ENCODE peak calls at places on chromosomes 4 and X, in seven cellular contexts. R is HEK293T, L is foreskin fibroblast, J is brain microvascular endothelial cell, X is AML-193, M is AG08396, H is T1000. Y is an unnamed sample.

GRCh38 chrX:2492536-2493218 is 8.1 kb downstream of the DHRSX start:
- DNase-seq in R (no peak), L (no peak), J (no peak), X (no peak), M (no peak), H (no peak), Y (no peak)

GRCh38 chrX:155957843-155958242 is 39.7 kb upstream of the IL9R start:
- DNase-seq in R (no peak), L (no peak), J (no peak), X (no peak), M (no peak), H (no peak), Y (no peak)

GRCh38 chr4:120994521-120994920 is 72.0 kb upstream of the PRDM5 start:
- DNase-seq in R (no peak), L (no peak), J (no peak), X (no peak), M (no peak), H (no peak), Y (no peak)

GRCh38 chr4:22473268-22473667 is 42.6 kb downstream of the ADGRA3 start:
- DNase-seq in R (no peak), L (peak), J (peak), X (no peak), M (no peak), H (no peak), Y (peak)

GRCh38 chr4:6777636-6778281 is 4.8 kb upstream of the KIAA0232 start:
- DNase-seq in R (no peak), L (no peak), J (no peak), X (peak), M (no peak), H (no peak), Y (no peak)

GRCh38 chr4:98609946-98610345 is 48.5 kb downstream of the TSPAN5 start:
- DNase-seq in R (no peak), L (no peak), J (no peak), X (no peak), M (no peak), H (no peak), Y (no peak)

GRCh38 chr4:56512166-56512565 is 6.6 kb downstream of the ARL9 start:
- DNase-seq in R (no peak), L (no peak), J (no peak), X (no peak), M (peak), H (no peak), Y (no peak)

GRCh38 chr4:860561-860960 is 34.6 kb upstream of the CPLX1 start:
- DNase-seq in R (no peak), L (no peak), J (no peak), X (no peak), M (no peak), H (no peak), Y (no peak)

GRCh38 chr4:130675262-130675661 is 1579.3 kb downstream of the C4orf33 start:
- DNase-seq in R (no peak), L (no peak), J (no peak), X (no peak), M (no peak), H (no peak), Y (no peak)

GRCh38 chrX:38717871-38718270 is 83.4 kb upstream of the MID1IP1 start:
- DNase-seq in R (peak), L (peak), J (peak), X (peak), M (peak), H (no peak), Y (peak)

GRCh38 chrX:108415891-108416290 is 22.3 kb downstream of the COL4A6 start:
- DNase-seq in R (no peak), L (no peak), J (peak), X (no peak), M (no peak), H (no peak), Y (no peak)

Y was measured in HTR-8/SVneo.